ENCODE peak calls at places on chromosomes 7 and 10, in eight cellular contexts. One of them, this sample, is unnamed.

GRCh38 chr10:24891823-24892222 is 60.6 kb downstream of the PRTFDC1 start:
- DNase-seq in GM10248: no peak
- DNase-seq in upper lobe of right lung: no peak
- DNase-seq in AG09309: no peak
- DNase-seq in cardiac fibroblast: peak
- DNase-seq in HFF-Myc: peak
- DNase-seq in astrocyte of the spinal cord: peak
- DNase-seq in stomach: no peak
- DNase-seq in this sample: no peak

GRCh38 chr10:6035926-6036575 is 26.1 kb downstream of the IL2RA start:
- DNase-seq in cardiac fibroblast: no peak
- DNase-seq in GM10248: no peak
- DNase-seq in HFF-Myc: no peak
- DNase-seq in stomach: no peak
- DNase-seq in upper lobe of right lung: no peak
- DNase-seq in AG09309: no peak
- DNase-seq in astrocyte of the spinal cord: no peak
- DNase-seq in this sample: peak

GRCh38 chr10:103540722-103541121 is 47.2 kb downstream of the NEURL1 start:
- DNase-seq in astrocyte of the spinal cord: no peak
- DNase-seq in HFF-Myc: no peak
- DNase-seq in upper lobe of right lung: peak
- DNase-seq in stomach: peak
- DNase-seq in AG09309: no peak
- DNase-seq in GM10248: no peak
- DNase-seq in cardiac fibroblast: peak
- DNase-seq in this sample: no peak

GRCh38 chr7:140867467-140868314 is 57.0 kb downstream of the BRAF start:
- DNase-seq in stomach: no peak
- DNase-seq in GM10248: no peak
- DNase-seq in cardiac fibroblast: no peak
- DNase-seq in astrocyte of the spinal cord: no peak
- DNase-seq in AG09309: no peak
- DNase-seq in upper lobe of right lung: no peak
- DNase-seq in HFF-Myc: no peak
- DNase-seq in this sample: peak

GRCh38 chr7:47537716-47538640 is 43.9 kb downstream of the TNS3 start:
- DNase-seq in GM10248: no peak
- DNase-seq in cardiac fibroblast: no peak
- DNase-seq in HFF-Myc: no peak
- DNase-seq in upper lobe of right lung: peak
- DNase-seq in astrocyte of the spinal cord: no peak
- DNase-seq in stomach: no peak
- DNase-seq in AG09309: no peak
- DNase-seq in this sample: no peak

GRCh38 chr7:134690016-134690415 is 43.4 kb downstream of the BPGM start:
- DNase-seq in GM10248: peak
- DNase-seq in AG09309: no peak
- DNase-seq in cardiac fibroblast: peak
- DNase-seq in astrocyte of the spinal cord: peak
- DNase-seq in stomach: no peak
- DNase-seq in upper lobe of right lung: no peak
- DNase-seq in HFF-Myc: no peak
- DNase-seq in this sample: peak

GRCh38 chr10:9951481-9952257 is 1066.0 kb upstream of the CELF2 start:
- DNase-seq in stomach: no peak
- DNase-seq in AG09309: no peak
- DNase-seq in HFF-Myc: no peak
- DNase-seq in astrocyte of the spinal cord: no peak
- DNase-seq in upper lobe of right lung: no peak
- DNase-seq in cardiac fibroblast: peak
- DNase-seq in GM10248: no peak
- DNase-seq in this sample: no peak

GRCh38 chr7:139775829-139776266 is 1.9 kb downstream of the HIPK2 start:
- DNase-seq in AG09309: no peak
- DNase-seq in GM10248: peak
- DNase-seq in cardiac fibroblast: peak
- DNase-seq in astrocyte of the spinal cord: peak
- DNase-seq in HFF-Myc: peak
- DNase-seq in stomach: peak
- DNase-seq in upper lobe of right lung: no peak
- DNase-seq in this sample: peak

GRCh38 chr10:63128443-63128842 is 4.7 kb upstream of the NRBF2 start:
- DNase-seq in HFF-Myc: no peak
- DNase-seq in cardiac fibroblast: no peak
- DNase-seq in GM10248: no peak
- DNase-seq in AG09309: no peak
- DNase-seq in upper lobe of right lung: no peak
- DNase-seq in stomach: no peak
- DNase-seq in astrocyte of the spinal cord: peak
- DNase-seq in this sample: no peak

GRCh38 chr7:42029405-42029804 is 207.6 kb downstream of the GLI3 start:
- DNase-seq in GM10248: no peak
- DNase-seq in astrocyte of the spinal cord: no peak
- DNase-seq in cardiac fibroblast: no peak
- DNase-seq in HFF-Myc: no peak
- DNase-seq in upper lobe of right lung: no peak
- DNase-seq in stomach: no peak
- DNase-seq in AG09309: no peak
- DNase-seq in this sample: no peak
- TF ChIP-seq CTCF in GM10248: no peak
- TF ChIP-seq CTCF in astrocyte of the spinal cord: no peak
- TF ChIP-seq CTCF in cardiac fibroblast: no peak
- TF ChIP-seq CTCF in HFF-Myc: no peak
- TF ChIP-seq CTCF in upper lobe of right lung: no peak
- TF ChIP-seq CTCF in stomach: no peak
- TF ChIP-seq CTCF in AG09309: no peak
- TF ChIP-seq CTCF in this sample: no peak

DNA sequence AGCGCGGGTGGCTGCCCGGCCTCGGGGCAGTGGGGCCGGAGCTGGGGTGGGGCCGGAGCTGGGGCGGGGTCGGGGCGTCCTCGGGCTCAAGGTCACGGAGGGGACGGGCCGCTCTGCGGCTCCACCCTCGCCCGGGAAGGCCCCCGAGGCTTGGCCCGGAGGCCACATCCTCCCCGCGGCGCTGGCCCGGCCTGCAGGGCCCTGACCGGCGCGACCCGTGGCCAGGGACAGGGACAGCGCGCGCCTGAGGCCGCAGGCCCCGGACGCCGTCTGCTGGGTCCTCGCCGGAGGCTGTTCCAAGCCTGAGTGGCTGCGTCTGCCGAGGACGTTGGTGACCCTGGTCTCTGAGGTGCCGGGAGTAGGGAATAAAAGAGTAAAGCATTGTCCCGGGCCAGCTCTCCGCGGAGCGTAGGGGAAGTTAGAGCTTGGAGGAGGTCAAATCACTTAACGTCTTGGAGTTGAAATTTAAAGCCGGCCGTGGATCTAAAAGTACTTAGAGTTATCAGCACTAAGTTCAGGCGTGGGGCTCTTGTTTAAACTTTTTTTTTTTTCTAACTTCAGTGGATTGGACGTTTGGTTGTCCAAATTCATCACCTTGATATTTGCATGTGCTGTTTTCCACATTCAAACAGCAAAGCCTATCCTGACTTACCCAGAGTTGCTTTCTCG is 551 bp downstream of the NIPSNAP2 start:
- DNase-seq in upper lobe of right lung: peak
- DNase-seq in astrocyte of the spinal cord: peak
- DNase-seq in AG09309: no peak
- DNase-seq in GM10248: peak
- DNase-seq in HFF-Myc: no peak
- DNase-seq in stomach: peak
- DNase-seq in cardiac fibroblast: peak
- DNase-seq in this sample: peak
- TF ChIP-seq CTCF in upper lobe of right lung: no peak
- TF ChIP-seq CTCF in astrocyte of the spinal cord: no peak
- TF ChIP-seq CTCF in AG09309: no peak
- TF ChIP-seq CTCF in GM10248: no peak
- TF ChIP-seq CTCF in HFF-Myc: no peak
- TF ChIP-seq CTCF in stomach: no peak
- TF ChIP-seq CTCF in cardiac fibroblast: no peak
- TF ChIP-seq CTCF in this sample: no peak

GRCh38 chr10:112687647-112688046 is 240.6 kb downstream of the VTI1A start:
- DNase-seq in AG09309: peak
- DNase-seq in GM10248: no peak
- DNase-seq in HFF-Myc: no peak
- DNase-seq in stomach: no peak
- DNase-seq in cardiac fibroblast: peak
- DNase-seq in upper lobe of right lung: no peak
- DNase-seq in astrocyte of the spinal cord: peak
- DNase-seq in this sample: no peak

DNA sequence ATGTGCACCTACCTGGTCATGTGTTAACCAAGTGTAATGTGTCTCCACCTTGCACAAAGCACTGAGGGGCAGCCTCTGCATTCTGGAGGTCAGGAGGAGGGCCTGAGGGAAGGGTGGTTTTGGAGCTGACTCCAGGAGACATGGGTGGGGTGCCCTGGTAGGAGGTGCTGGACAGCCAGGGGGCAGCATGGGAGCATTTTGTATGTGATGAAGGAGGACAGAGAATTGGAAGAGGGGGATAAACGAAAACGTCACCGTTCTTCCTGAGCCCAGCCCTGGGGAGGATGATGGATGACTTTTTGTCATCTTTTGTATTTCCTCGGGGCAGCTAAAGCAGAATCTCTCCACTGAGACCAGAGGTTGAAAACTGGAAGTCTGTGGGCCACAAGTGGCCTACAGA is 242.3 kb downstream of the VTI1A start:
- DNase-seq in AG09309: no peak
- DNase-seq in stomach: no peak
- DNase-seq in cardiac fibroblast: peak
- DNase-seq in GM10248: no peak
- DNase-seq in HFF-Myc: no peak
- DNase-seq in upper lobe of right lung: no peak
- DNase-seq in astrocyte of the spinal cord: no peak
- DNase-seq in this sample: no peak
- TF ChIP-seq CTCF in AG09309: peak
- TF ChIP-seq CTCF in stomach: no peak
- TF ChIP-seq CTCF in cardiac fibroblast: peak
- TF ChIP-seq CTCF in GM10248: no peak
- TF ChIP-seq CTCF in HFF-Myc: peak
- TF ChIP-seq CTCF in upper lobe of right lung: peak
- TF ChIP-seq CTCF in astrocyte of the spinal cord: peak
- TF ChIP-seq CTCF in this sample: peak

GRCh38 chr10:122499491-122499941 is 38.2 kb downstream of the HTRA1 start:
- DNase-seq in GM10248: no peak
- DNase-seq in astrocyte of the spinal cord: peak
- DNase-seq in AG09309: peak
- DNase-seq in HFF-Myc: no peak
- DNase-seq in stomach: no peak
- DNase-seq in upper lobe of right lung: no peak
- DNase-seq in cardiac fibroblast: peak
- DNase-seq in this sample: no peak

GRCh38 chr10:122499012-122499411 is 37.7 kb downstream of the HTRA1 start:
- DNase-seq in GM10248: no peak
- DNase-seq in AG09309: no peak
- DNase-seq in stomach: no peak
- DNase-seq in HFF-Myc: no peak
- DNase-seq in cardiac fibroblast: no peak
- DNase-seq in astrocyte of the spinal cord: no peak
- DNase-seq in upper lobe of right lung: no peak
- DNase-seq in this sample: no peak

GRCh38 chr10:122498521-122498920 is 37.2 kb downstream of the HTRA1 start:
- DNase-seq in astrocyte of the spinal cord: no peak
- DNase-seq in cardiac fibroblast: no peak
- DNase-seq in AG09309: no peak
- DNase-seq in stomach: no peak
- DNase-seq in HFF-Myc: no peak
- DNase-seq in upper lobe of right lung: peak
- DNase-seq in GM10248: no peak
- DNase-seq in this sample: no peak

GRCh38 chr10:122500726-122501125 is 39.4 kb downstream of the HTRA1 start:
- DNase-seq in HFF-Myc: no peak
- DNase-seq in upper lobe of right lung: no peak
- DNase-seq in cardiac fibroblast: no peak
- DNase-seq in GM10248: no peak
- DNase-seq in AG09309: no peak
- DNase-seq in astrocyte of the spinal cord: no peak
- DNase-seq in stomach: no peak
- DNase-seq in this sample: no peak

GRCh38 chr10:122500194-122500593 is 38.8 kb downstream of the HTRA1 start:
- DNase-seq in AG09309: no peak
- DNase-seq in cardiac fibroblast: no peak
- DNase-seq in HFF-Myc: no peak
- DNase-seq in GM10248: no peak
- DNase-seq in upper lobe of right lung: no peak
- DNase-seq in astrocyte of the spinal cord: no peak
- DNase-seq in stomach: no peak
- DNase-seq in this sample: no peak
- TF ChIP-seq CTCF in AG09309: no peak
- TF ChIP-seq CTCF in cardiac fibroblast: no peak
- TF ChIP-seq CTCF in HFF-Myc: no peak
- TF ChIP-seq CTCF in GM10248: no peak
- TF ChIP-seq CTCF in upper lobe of right lung: no peak
- TF ChIP-seq CTCF in astrocyte of the spinal cord: no peak
- TF ChIP-seq CTCF in stomach: no peak
- TF ChIP-seq CTCF in this sample: no peak

GRCh38 chr7:10707519-10707918 is 266.2 kb upstream of the PHF14 start:
- DNase-seq in upper lobe of right lung: no peak
- DNase-seq in HFF-Myc: no peak
- DNase-seq in astrocyte of the spinal cord: no peak
- DNase-seq in stomach: no peak
- DNase-seq in AG09309: no peak
- DNase-seq in GM10248: no peak
- DNase-seq in cardiac fibroblast: no peak
- DNase-seq in this sample: no peak

GRCh38 chr7:10704653-10705052 is 269.0 kb upstream of the PHF14 start:
- DNase-seq in GM10248: no peak
- DNase-seq in cardiac fibroblast: no peak
- DNase-seq in upper lobe of right lung: no peak
- DNase-seq in stomach: no peak
- DNase-seq in HFF-Myc: no peak
- DNase-seq in astrocyte of the spinal cord: no peak
- DNase-seq in AG09309: no peak
- DNase-seq in this sample: no peak

GRCh38 chr7:10706875-10707493 is 266.7 kb upstream of the PHF14 start:
- DNase-seq in stomach: no peak
- DNase-seq in astrocyte of the spinal cord: no peak
- DNase-seq in GM10248: peak
- DNase-seq in cardiac fibroblast: no peak
- DNase-seq in upper lobe of right lung: no peak
- DNase-seq in HFF-Myc: no peak
- DNase-seq in AG09309: no peak
- DNase-seq in this sample: peak

GRCh38 chr7:10703981-10704380 is 269.7 kb upstream of the PHF14 start:
- DNase-seq in HFF-Myc: no peak
- DNase-seq in upper lobe of right lung: no peak
- DNase-seq in cardiac fibroblast: no peak
- DNase-seq in AG09309: no peak
- DNase-seq in stomach: no peak
- DNase-seq in astrocyte of the spinal cord: no peak
- DNase-seq in GM10248: no peak
- DNase-seq in this sample: no peak

DNA sequence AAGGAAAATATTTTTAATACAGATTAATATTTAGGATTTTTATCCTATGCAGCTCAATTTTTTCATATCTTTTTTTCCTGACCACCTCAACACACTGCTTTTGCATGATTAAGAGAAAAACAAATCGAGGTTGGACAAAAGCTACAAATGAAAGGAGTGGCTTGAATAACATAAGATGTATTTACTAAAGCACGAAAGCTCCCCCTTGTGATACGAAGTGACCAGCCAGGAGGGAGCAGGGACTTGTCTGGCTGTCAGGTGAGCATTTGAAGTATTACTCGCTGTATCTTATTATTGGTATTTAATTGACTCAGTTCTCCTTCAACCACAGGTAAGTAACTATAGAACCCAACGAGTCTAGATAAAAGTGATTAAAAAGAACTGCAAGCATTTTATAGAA is 265.2 kb upstream of the PHF14 start:
- DNase-seq in GM10248: no peak
- DNase-seq in upper lobe of right lung: no peak
- DNase-seq in AG09309: no peak
- DNase-seq in cardiac fibroblast: no peak
- DNase-seq in stomach: no peak
- DNase-seq in astrocyte of the spinal cord: no peak
- DNase-seq in HFF-Myc: no peak
- DNase-seq in this sample: no peak
- TF ChIP-seq CTCF in GM10248: peak
- TF ChIP-seq CTCF in upper lobe of right lung: no peak
- TF ChIP-seq CTCF in AG09309: no peak
- TF ChIP-seq CTCF in cardiac fibroblast: no peak
- TF ChIP-seq CTCF in stomach: no peak
- TF ChIP-seq CTCF in astrocyte of the spinal cord: no peak
- TF ChIP-seq CTCF in HFF-Myc: no peak
- TF ChIP-seq CTCF in this sample: no peak